ENCODE peak calls at places on chromosomes 4 and X, in seven cellular contexts. U is GM12892, E is K562, L is SK-N-SH, N is GM12878, K is HepG2, J is H1. G is an unnamed sample.

GRCh38 chr4:145878501-145879435 is 59.9 kb downstream of the ZNF827 start:
- DNase-seq in K (no peak), J (no peak), N (no peak), U (no peak), L (peak), E (no peak), G (no peak)

GRCh38 chr4:100149190-100149589 is 41.1 kb downstream of the DDIT4L start:
- DNase-seq in N (no peak), U (no peak), E (no peak), K (no peak), L (no peak), J (no peak), G (no peak)

GRCh38 chr4:67770422-67770821 is 16.2 kb upstream of the GNRHR start:
- DNase-seq in K (no peak), E (no peak), N (no peak), J (no peak), L (no peak), U (no peak), G (no peak)

GRCh38 chrX:154525606-154526490 is 9.8 kb upstream of the FAM3A start:
- DNase-seq in N (no peak), K (no peak), L (no peak), U (no peak), J (no peak), E (no peak), G (no peak)

GRCh38 chr4:98749206-98749605 is 90.8 kb upstream of the TSPAN5 start:
- DNase-seq in N (no peak), U (no peak), L (no peak), J (no peak), E (no peak), K (no peak), G (no peak)

GRCh38 chr4:54585321-54586000 is 72.3 kb upstream of the KIT start:
- DNase-seq in E (peak), K (no peak), L (no peak), U (no peak), J (no peak), N (no peak), G (no peak)

GRCh38 chrX:154738013-154738738 is 12.7 kb downstream of the GAB3 start:
- DNase-seq in J (no peak), U (no peak), E (peak), K (no peak), N (no peak), L (no peak), G (no peak)

GRCh38 chr4:92303621-92304027 is at the start of gene GRID2:
- DNase-seq in N (no peak), J (peak), E (no peak), U (no peak), L (peak), K (no peak), G (no peak)

GRCh38 chr4:165194368-165194767 is 13.0 kb upstream of the KLHL2 start:
- DNase-seq in N (no peak), K (no peak), U (no peak), J (no peak), L (no peak), E (no peak), G (no peak)

GRCh38 chr4:156547439-156547838 is 424.2 kb downstream of the PDGFC start:
- DNase-seq in K (no peak), U (no peak), L (no peak), E (no peak), J (no peak), N (no peak), G (no peak)

GRCh38 chrX:17584248-17584681 is 153.0 kb upstream of the SCML1 start:
- DNase-seq in E (no peak), U (no peak), K (no peak), N (no peak), L (no peak), J (no peak), G (no peak)

GRCh38 chr4:106355193-106355592 is 13.4 kb downstream of the GIMD1 start:
- DNase-seq in K (no peak), L (no peak), J (no peak), N (no peak), U (no peak), E (no peak), G (no peak)

GRCh38 chrX:21972046-21972445 is 31.5 kb downstream of the SMS start:
- DNase-seq in E (no peak), U (no peak), L (no peak), J (no peak), K (no peak), N (no peak), G (no peak)

GRCh38 chr4:105280338-105280809 is 133.7 kb downstream of the TET2 start:
- DNase-seq in E (no peak), N (no peak), K (no peak), U (no peak), J (no peak), L (no peak), G (no peak)

GRCh38 chr4:53905281-53905934 is 159.0 kb downstream of the CHIC2 start:
- DNase-seq in K (peak), L (no peak), U (no peak), N (no peak), E (no peak), J (no peak), G (no peak)

GRCh38 chrX:2330487-2330886 is 170.3 kb downstream of the DHRSX start:
- DNase-seq in K (no peak), E (no peak), U (no peak), L (no peak), N (no peak), J (no peak), G (no peak)

GRCh38 chr4:99679204-99679603 is 21.6 kb upstream of the C4orf54 start:
- DNase-seq in E (no peak), K (no peak), N (no peak), L (no peak), J (no peak), U (no peak), G (no peak)

GRCh38 chr4:145945431-145946155 is 7.0 kb upstream of the ZNF827 start:
- DNase-seq in J (no peak), E (no peak), U (no peak), N (no peak), L (no peak), K (no peak), G (no peak)

GRCh38 chr4:176792348-176793059 is at the start of gene VEGFC:
- DNase-seq in U (peak), N (no peak), J (peak), L (peak), K (peak), E (no peak), G (peak)

GRCh38 chr4:63036159-63036866 is 1372.9 kb downstream of the TECRL start:
- DNase-seq in U (no peak), E (no peak), K (no peak), L (no peak), J (no peak), N (no peak), G (no peak)

GRCh38 chr4:188127157-188127874 is 11.9 kb upstream of the TRIML1 start:
- DNase-seq in J (no peak), L (no peak), N (no peak), E (no peak), K (no peak), U (no peak), G (no peak)

GRCh38 chrX:39012561-39013209 is 211.4 kb downstream of the MID1IP1 start:
- DNase-seq in U (no peak), J (no peak), K (no peak), N (no peak), L (peak), E (no peak), G (no peak)

GRCh38 chrX:148417934-148418333 is 82.5 kb upstream of the AFF2 start:
- DNase-seq in L (no peak), E (no peak), K (no peak), N (no peak), U (no peak), J (no peak), G (no peak)

GRCh38 chr4:8281519-8282133 is 12.1 kb downstream of the HTRA3 start:
- DNase-seq in N (no peak), U (no peak), J (no peak), L (no peak), K (no peak), E (no peak), G (no peak)

GRCh38 chrX:138986235-138986634 is 274.7 kb upstream of the FGF13 start:
- DNase-seq in E (no peak), L (no peak), N (no peak), U (no peak), K (no peak), J (no peak), G (no peak)

GRCh38 chr4:2662598-2662997 is 93.5 kb downstream of the TNIP2 start:
- DNase-seq in U (no peak), N (no peak), E (no peak), L (no peak), J (no peak), K (no peak), G (no peak)

GRCh38 chr4:169773889-169774288 is 16.1 kb upstream of the HPF1 start:
- DNase-seq in L (no peak), K (no peak), U (no peak), J (peak), E (no peak), N (no peak), G (no peak)
- TF ChIP-seq TAF1 in L (no peak), K (no peak), U (no peak), J (no peak), E (no peak), N (no peak), G (no peak)

GRCh38 chr4:101355246-101355645 is 7.9 kb upstream of the PPP3CA start:
- DNase-seq in E (no peak), L (no peak), N (no peak), K (no peak), U (no peak), J (no peak), G (no peak)

GRCh38 chr4:101357751-101358150 is 10.4 kb upstream of the PPP3CA start:
- DNase-seq in U (no peak), J (no peak), N (no peak), E (no peak), L (no peak), K (no peak), G (no peak)

GRCh38 chr4:101355767-101356702 is 8.7 kb upstream of the PPP3CA start:
- DNase-seq in U (no peak), L (no peak), E (no peak), N (no peak), K (peak), J (no peak), G (no peak)

GRCh38 chr4:101356928-101357327 is 9.6 kb upstream of the PPP3CA start:
- DNase-seq in E (no peak), U (no peak), J (no peak), N (no peak), K (peak), L (peak), G (no peak)
- TF ChIP-seq POLR2AphosphoS5 in E (no peak), U (no peak), J (no peak), N (no peak), K (no peak), L (no peak), G (no peak)

GRCh38 chr4:186924723-186925122 is 201.1 kb upstream of the FAT1 start:
- DNase-seq in E (no peak), U (no peak), J (no peak), L (no peak), K (no peak), N (no peak), G (no peak)

GRCh38 chr4:186918466-186918865 is 194.8 kb upstream of the FAT1 start:
- DNase-seq in J (no peak), N (no peak), L (no peak), U (no peak), K (no peak), E (no peak), G (no peak)

GRCh38 chr4:186919340-186919739 is 195.7 kb upstream of the FAT1 start:
- DNase-seq in K (no peak), N (no peak), E (no peak), J (no peak), L (no peak), U (no peak), G (no peak)

GRCh38 chr4:186915816-186916215 is 192.2 kb upstream of the FAT1 start:
- DNase-seq in N (no peak), U (no peak), L (no peak), K (no peak), J (no peak), E (no peak), G (no peak)

GRCh38 chr4:186920486-186920885 is 196.8 kb upstream of the FAT1 start:
- DNase-seq in J (no peak), K (no peak), L (no peak), U (no peak), E (no peak), N (no peak), G (no peak)
- TF ChIP-seq TAF1 in J (no peak), K (no peak), L (no peak), U (no peak), E (no peak), N (no peak), G (no peak)

GRCh38 chr4:24228692-24229091 is 338.8 kb upstream of the PPARGC1A start:
- DNase-seq in N (no peak), J (no peak), E (no peak), U (no peak), K (no peak), L (no peak), G (no peak)
- TF ChIP-seq POLR2AphosphoS5 in N (no peak), J (no peak), E (no peak), U (no peak), K (no peak), L (no peak), G (no peak)

GRCh38 chrX:151402719-151403390 is 5.8 kb downstream of the VMA21 start:
- DNase-seq in U (no peak), N (no peak), K (no peak), J (no peak), L (peak), E (no peak), G (no peak)
- TF ChIP-seq TAF1 in U (no peak), N (no peak), K (no peak), J (no peak), L (no peak), E (no peak), G (no peak)

DNA sequence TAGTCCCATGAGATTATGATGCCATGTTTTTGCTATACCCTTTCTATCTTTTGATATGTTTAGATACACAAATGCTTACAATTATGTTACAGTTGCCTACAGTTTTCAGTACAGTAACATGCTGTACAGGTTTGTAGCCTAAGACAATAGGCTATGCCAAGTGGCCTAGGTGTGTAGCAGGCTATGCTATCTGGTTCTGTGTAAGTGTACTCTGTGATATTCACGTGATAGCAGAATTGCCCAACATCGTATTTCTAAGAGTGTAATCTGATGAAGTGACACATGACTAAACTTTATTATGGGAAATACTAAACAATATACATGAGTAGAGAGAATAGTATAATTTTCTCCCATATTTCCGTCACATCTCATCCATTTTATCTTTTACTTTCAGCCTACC is 97.0 kb downstream of the CLDN22 start:
- DNase-seq in N (no peak), L (no peak), U (no peak), E (no peak), J (no peak), K (no peak), G (no peak)
- TF ChIP-seq POLR2AphosphoS5 in N (no peak), L (no peak), U (no peak), E (no peak), J (no peak), K (no peak), G (no peak)

GRCh38 chr4:143294310-143294709 is 42.4 kb upstream of the GAB1 start:
- DNase-seq in L (peak), K (no peak), E (no peak), J (no peak), U (no peak), N (no peak), G (no peak)
- TF ChIP-seq TAF1 in L (no peak), K (no peak), E (no peak), J (no peak), U (no peak), N (no peak), G (no peak)

DNA sequence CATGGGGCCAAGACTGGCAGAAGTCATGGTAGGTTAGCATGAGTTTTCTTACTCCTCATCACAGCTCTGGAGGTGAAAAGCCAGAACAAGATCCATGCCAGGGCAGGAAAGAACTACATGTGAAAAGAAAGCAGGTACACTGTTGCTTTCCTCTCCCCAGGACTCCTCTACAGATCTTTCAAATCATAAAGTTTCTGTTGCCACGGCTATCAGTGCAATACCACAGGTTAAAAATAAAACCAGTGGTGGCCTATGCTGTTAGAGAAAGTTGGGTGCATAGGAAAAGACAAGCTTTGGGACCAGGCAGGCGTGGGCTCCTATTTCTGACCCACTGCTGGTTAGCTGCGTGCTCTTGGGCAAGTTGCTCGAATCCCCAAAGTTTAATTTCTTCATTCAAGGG is 81.4 kb downstream of the SH3RF1 start:
- DNase-seq in U (no peak), L (no peak), N (no peak), K (no peak), E (no peak), J (no peak), G (no peak)
- TF ChIP-seq POLR2AphosphoS5 in U (no peak), L (no peak), N (no peak), K (no peak), E (no peak), J (no peak), G (no peak)

GRCh38 chrX:111169141-111169540 is 73.2 kb downstream of the PAK3 start:
- DNase-seq in K (no peak), J (no peak), L (no peak), U (no peak), E (no peak), N (no peak), G (no peak)

GRCh38 chrX:111165902-111166301 is 69.9 kb downstream of the PAK3 start:
- DNase-seq in L (no peak), K (no peak), J (no peak), E (no peak), U (no peak), N (no peak), G (no peak)

GRCh38 chrX:111167334-111167733 is 71.3 kb downstream of the PAK3 start:
- DNase-seq in N (no peak), U (no peak), J (no peak), E (no peak), K (no peak), L (no peak), G (no peak)

GRCh38 chrX:111168314-111168713 is 72.3 kb downstream of the PAK3 start:
- DNase-seq in E (peak), U (no peak), J (no peak), K (peak), N (no peak), L (peak), G (no peak)

DNA sequence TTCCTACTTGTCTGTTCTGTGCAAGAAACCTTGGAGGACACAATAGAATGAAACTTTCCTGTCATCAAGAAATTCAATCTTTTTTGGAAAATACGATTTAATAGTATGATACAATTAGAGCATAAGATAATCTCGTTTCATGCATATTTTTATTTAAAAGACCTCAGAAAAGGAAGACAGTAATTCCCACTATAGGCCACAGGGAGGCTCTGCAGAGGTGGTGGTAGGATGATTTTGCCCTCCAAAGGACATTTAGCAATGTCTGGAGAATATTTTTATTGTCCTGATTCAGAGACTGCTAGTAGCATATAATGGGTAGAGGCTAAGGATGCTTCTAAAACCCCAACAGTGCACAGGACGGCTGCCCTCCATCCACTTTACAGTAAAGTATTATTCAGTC is 68.7 kb downstream of the PAK3 start:
- DNase-seq in U (no peak), K (no peak), J (no peak), E (peak), L (peak), N (no peak), G (no peak)
- TF ChIP-seq TAF1 in U (no peak), K (no peak), J (no peak), E (no peak), L (no peak), N (no peak), G (no peak)

GRCh38 chr4:24433515-24434192 is 150.7 kb downstream of the DHX15 start:
- DNase-seq in E (no peak), J (no peak), K (no peak), L (no peak), U (no peak), N (no peak), G (no peak)
- TF ChIP-seq POLR2AphosphoS5 in E (no peak), J (no peak), K (no peak), L (no peak), U (no peak), N (no peak), G (no peak)

G was measured in GM12891.